ENCODE peak calls at places on chromosomes 6 and 20, in eight cellular contexts. L, G, W, S, B, A, X and K are unnamed samples.

GRCh38 chr6:111841822-111842221 is 31.4 kb downstream of the FYN start:
- DNase-seq in G (peak), L (no peak), B (no peak), A (no peak), X (no peak), W (peak), S (no peak), K (no peak)

GRCh38 chr20:34240121-34240520 is 1.1 kb upstream of the ASIP start:
- DNase-seq in G (no peak), A (no peak), S (no peak), W (no peak), X (no peak), B (no peak), L (no peak), K (no peak)

GRCh38 chr6:105941616-105942412 is 144.3 kb upstream of the PRDM1 start:
- DNase-seq in B (no peak), A (no peak), W (peak), L (no peak), S (no peak), G (no peak), X (no peak), K (no peak)

GRCh38 chr6:51093899-51094665 is 275.4 kb downstream of the TFAP2B start:
- DNase-seq in G (no peak), W (no peak), B (no peak), S (no peak), L (no peak), X (no peak), A (no peak), K (no peak)

GRCh38 chr6:113632220-113632864 is 224.8 kb upstream of the MARCKS start:
- DNase-seq in G (peak), S (peak), B (no peak), L (no peak), W (peak), A (no peak), X (peak), K (peak)

GRCh38 chr6:149079911-149080501 is 237.5 kb upstream of the TAB2 start:
- DNase-seq in L (no peak), X (no peak), W (peak), B (no peak), G (no peak), A (no peak), S (no peak), K (no peak)

GRCh38 chr20:33909331-33909921 is 84.3 kb upstream of the RALY start:
- DNase-seq in W (peak), L (no peak), A (no peak), X (peak), G (no peak), S (peak), B (no peak), K (peak)

GRCh38 chr6:141103246-141103645 is 1029.5 kb upstream of the GJE1 start:
- DNase-seq in X (no peak), W (peak), A (no peak), B (no peak), S (no peak), L (no peak), G (no peak), K (peak)

GRCh38 chr20:3162080-3162611 is 2.5 kb upstream of the FASTKD5 start:
- DNase-seq in X (no peak), W (no peak), A (no peak), S (no peak), L (no peak), B (peak), G (no peak), K (no peak)

GRCh38 chr20:49853640-49854039 is 41.0 kb downstream of the SLC9A8 start:
- DNase-seq in S (no peak), B (peak), G (no peak), W (peak), A (no peak), X (no peak), L (no peak), K (no peak)

GRCh38 chr20:59829415-59830106 is 103.9 kb downstream of the SYCP2 start:
- DNase-seq in A (no peak), X (no peak), L (peak), B (no peak), G (no peak), S (no peak), W (no peak), K (no peak)

GRCh38 chr6:169725270-169726048 is 1.2 kb upstream of the PHF10 start:
- DNase-seq in A (peak), G (no peak), W (peak), X (peak), L (peak), B (peak), S (peak), K (no peak)

GRCh38 chr6:122647765-122648164 is 37.6 kb downstream of the PKIB start:
- DNase-seq in W (no peak), X (no peak), A (no peak), L (no peak), B (no peak), G (no peak), S (no peak), K (no peak)

GRCh38 chr6:16483315-16483875 is 245.0 kb downstream of the GMPR start:
- DNase-seq in G (no peak), X (no peak), B (no peak), W (no peak), S (no peak), A (no peak), L (no peak), K (no peak)

GRCh38 chr20:54361485-54361884 is 113.9 kb upstream of the DOK5 start:
- DNase-seq in S (no peak), B (no peak), W (no peak), G (no peak), L (no peak), X (no peak), A (no peak), K (no peak)

GRCh38 chr6:128569737-128570438 is 49.5 kb upstream of the PTPRK start:
- DNase-seq in A (no peak), S (peak), G (no peak), X (no peak), L (no peak), W (peak), B (no peak), K (peak)
- TF ChIP-seq RAD21 in A (no peak), S (no peak), G (no peak), X (no peak), L (no peak), W (no peak), B (no peak), K (no peak)

GRCh38 chr6:40713002-40713719 is 126.0 kb upstream of the LRFN2 start:
- DNase-seq in A (no peak), B (no peak), L (no peak), S (no peak), W (no peak), X (no peak), G (no peak), K (no peak)

GRCh38 chr6:40714143-40714542 is 127.0 kb upstream of the LRFN2 start:
- DNase-seq in W (no peak), X (no peak), G (no peak), S (no peak), B (no peak), L (no peak), A (no peak), K (no peak)

GRCh38 chr6:40715501-40716403 is 128.6 kb upstream of the LRFN2 start:
- DNase-seq in L (no peak), X (no peak), B (no peak), W (no peak), G (no peak), A (peak), S (no peak), K (no peak)

GRCh38 chr6:40717411-40718057 is 130.4 kb upstream of the LRFN2 start:
- DNase-seq in B (no peak), A (no peak), W (no peak), X (no peak), S (no peak), L (no peak), G (no peak), K (no peak)

GRCh38 chr6:40714576-40715500 is 127.7 kb upstream of the LRFN2 start:
- DNase-seq in B (no peak), S (peak), L (no peak), W (no peak), G (no peak), X (peak), A (no peak), K (no peak)
- TF ChIP-seq RAD21 in B (no peak), S (no peak), L (no peak), W (no peak), G (no peak), X (no peak), A (no peak), K (no peak)

GRCh38 chr6:2749972-2750600 is 636 bp downstream of the MYLK4 start:
- DNase-seq in A (peak), S (peak), W (peak), G (no peak), X (peak), L (peak), B (peak), K (peak)
- TF ChIP-seq RAD21 in A (peak), S (peak), W (peak), G (peak), X (peak), L (peak), B (peak), K (peak)

GRCh38 chr6:23325065-23325464 is 755.7 kb downstream of the HDGFL1 start:
- DNase-seq in L (no peak), X (no peak), S (no peak), W (no peak), G (no peak), A (no peak), B (no peak), K (no peak)

GRCh38 chr6:23330632-23331031 is 761.3 kb downstream of the HDGFL1 start:
- DNase-seq in W (no peak), L (no peak), G (no peak), S (no peak), A (no peak), B (no peak), X (no peak), K (no peak)

GRCh38 chr6:23334360-23334759 is 765.0 kb downstream of the HDGFL1 start:
- DNase-seq in W (no peak), G (no peak), B (no peak), X (no peak), S (no peak), L (no peak), A (no peak), K (no peak)

DNA sequence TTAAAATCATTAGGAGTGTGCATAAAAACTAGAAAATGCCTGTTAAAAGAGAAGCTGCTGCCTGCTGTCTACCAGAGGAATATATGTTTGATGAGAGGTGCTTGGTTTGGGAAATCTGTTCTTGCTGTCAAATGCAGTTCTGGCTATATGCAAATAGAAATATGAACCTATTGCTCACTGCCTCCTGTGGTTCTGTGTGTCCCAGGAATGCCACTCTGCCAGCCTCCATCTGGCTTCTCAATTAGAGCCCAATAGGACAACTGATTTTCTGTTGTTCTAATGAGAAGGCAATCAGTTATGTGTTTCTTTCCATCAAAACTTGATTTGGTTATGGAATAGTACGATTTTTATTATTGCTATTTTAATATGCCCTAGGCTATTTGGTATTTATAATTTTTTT is 759.7 kb downstream of the HDGFL1 start:
- DNase-seq in X (no peak), B (no peak), A (no peak), W (no peak), G (no peak), S (no peak), L (no peak), K (no peak)
- TF ChIP-seq RAD21 in X (no peak), B (no peak), A (no peak), W (no peak), G (no peak), S (no peak), L (no peak), K (no peak)